ENCODE peak calls at places on chromosome 13, in ten cellular contexts. Y is transverse colon, W is stomach, F is A549, P is sigmoid colon, C is ovary, R is esophagus muscularis mucosa, U is H1, X is SK-N-SH, T is upper lobe of left lung. M is an unnamed sample.
A peak's percentile ranks its signal among the peaks of the same experiment; 100 is the strongest.

GRCh38 chr13:113140677-113141590 is 17.5 kb upstream of the PROZ start:
- DNase-seq in Y (no peak), X (peak; percentile 12), F (no peak), C (no peak), R (no peak), W (peak; percentile 10), P (peak; percentile 53), T (no peak), U (no peak), M (no peak)

GRCh38 chr13:86710013-86710412 is 910.8 kb upstream of the SLITRK6 start:
- DNase-seq in T (no peak), X (no peak), W (no peak), Y (no peak), U (no peak), C (no peak), F (no peak), R (no peak), P (no peak), M (no peak)

GRCh38 chr13:65460136-65460535 is 1770.0 kb downstream of the PCDH9 start:
- DNase-seq in U (no peak), T (no peak), X (no peak), P (no peak), Y (no peak), F (no peak), W (no peak), R (no peak), C (no peak), M (no peak)

GRCh38 chr13:87798536-87798935 is 127.4 kb downstream of the SLITRK5 start:
- DNase-seq in Y (no peak), T (no peak), X (peak; percentile 2), C (no peak), W (no peak), P (no peak), R (no peak), F (no peak), U (no peak), M (no peak)

GRCh38 chr13:35475131-35475959 is 1.1 kb downstream of the MAB21L1 start:
- DNase-seq in X (peak; percentile 32), C (peak; percentile 69), P (peak; percentile 61), Y (peak; percentile 8), U (peak; percentile 71), T (peak; percentile 66), F (no peak), R (no peak), W (peak; percentile 39), M (no peak)

GRCh38 chr13:32824671-32825070 is 191.6 kb upstream of the KL start:
- DNase-seq in W (no peak), X (no peak), T (no peak), U (no peak), P (peak; percentile 72), C (no peak), R (peak; percentile 37), Y (no peak), F (peak; percentile 78), M (no peak)

GRCh38 chr13:33446821-33447481 is 161.4 kb upstream of the STARD13 start:
- DNase-seq in T (no peak), W (peak; percentile 62), P (no peak), U (no peak), F (no peak), C (no peak), X (no peak), Y (no peak), R (no peak), M (no peak)

GRCh38 chr13:27396252-27396846 is 28.1 kb upstream of the GTF3A start:
- DNase-seq in P (no peak), X (no peak), F (no peak), C (no peak), T (no peak), Y (no peak), U (no peak), R (no peak), W (no peak), M (no peak)

GRCh38 chr13:91351123-91351522 is 3.6 kb downstream of the MIR17HG start:
- DNase-seq in R (no peak), F (no peak), T (no peak), U (no peak), P (no peak), Y (no peak), C (no peak), W (no peak), X (no peak), M (no peak)

GRCh38 chr13:91347996-91348905 is 764 bp downstream of the MIR17HG start:
- DNase-seq in F (peak; percentile 18), Y (peak; percentile 56), X (no peak), U (no peak), P (peak; percentile 74), T (peak; percentile 94), W (peak; percentile 53), R (no peak), C (peak; percentile 62), M (peak; percentile 72)

GRCh38 chr13:91351980-91352379 is 4.5 kb downstream of the MIR17HG start:
- DNase-seq in X (no peak), R (no peak), F (no peak), W (no peak), C (no peak), U (no peak), P (no peak), T (no peak), Y (no peak), M (no peak)

GRCh38 chr13:91348906-91349435 is 1.5 kb downstream of the MIR17HG start:
- DNase-seq in C (peak; percentile 95), R (peak; percentile 97), P (peak; percentile 92), F (peak; percentile 84), W (peak; percentile 95), Y (peak; percentile 94), T (peak; percentile 98), U (peak; percentile 95), X (peak; percentile 92), M (peak; percentile 95)

DNA sequence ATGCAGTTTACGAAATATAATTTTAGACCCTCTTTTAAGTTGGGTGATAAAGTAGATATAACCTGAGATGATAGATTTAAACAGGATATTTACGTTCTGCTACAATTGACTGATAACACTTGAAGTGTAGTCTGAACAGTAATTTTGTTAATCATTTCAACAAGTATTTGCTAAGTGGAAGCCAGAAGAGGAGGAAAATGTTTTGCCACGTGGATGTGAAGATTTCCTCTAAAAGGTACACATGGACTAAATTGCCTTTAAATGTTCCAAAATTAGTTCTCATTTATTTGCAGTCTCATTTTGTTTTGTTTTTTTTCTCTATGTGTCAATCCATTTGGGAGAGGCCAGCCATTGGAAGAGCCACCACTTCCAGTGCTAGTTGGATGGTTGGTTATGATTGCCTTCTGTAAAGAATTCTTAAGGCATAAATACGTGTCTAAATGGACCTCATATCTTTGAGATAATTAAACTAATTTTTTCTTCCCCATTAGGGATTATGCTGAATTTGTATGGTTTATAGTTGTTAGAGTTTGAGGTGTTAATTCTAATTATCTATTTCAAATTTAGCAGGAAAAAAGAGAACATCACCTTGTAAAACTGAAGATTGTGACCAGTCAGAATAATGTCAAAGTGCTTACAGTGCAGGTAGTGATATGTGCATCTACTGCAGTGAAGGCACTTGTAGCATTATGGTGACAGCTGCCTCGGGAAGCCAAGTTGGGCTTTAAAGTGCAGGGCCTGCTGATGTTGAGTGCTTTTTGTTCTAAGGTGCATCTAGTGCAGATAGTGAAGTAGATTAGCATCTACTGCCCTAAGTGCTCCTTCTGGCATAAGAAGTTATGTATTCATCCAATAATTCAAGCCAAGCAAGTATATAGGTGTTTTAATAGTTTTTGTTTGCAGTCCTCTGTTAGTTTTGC is 2.8 kb downstream of the MIR17HG start:
- DNase-seq in X (no peak), Y (no peak), F (no peak), T (no peak), C (no peak), U (no peak), W (no peak), R (no peak), P (no peak), M (no peak)
- H3K4me3 ChIP-seq in X (peak overlapping the region; percentile 87), Y (no peak overlapping the region), F (peak overlapping the region; percentile 97), T (peak overlapping the region; percentile 86), C (no peak overlapping the region), U (peak overlapping the region; percentile 97), W (no peak overlapping the region), R (no peak overlapping the region), P (no peak overlapping the region), M (no peak overlapping the region)

GRCh38 chr13:41565221-41565620 is 107.9 kb downstream of the RGCC start:
- DNase-seq in Y (no peak), F (no peak), T (no peak), P (no peak), X (no peak), U (no peak), R (no peak), C (no peak), W (no peak), M (no peak)
- H3K27ac ChIP-seq in Y (no peak overlapping the region), F (no peak overlapping the region), T (peak overlapping the region; percentile 35), P (no peak overlapping the region), X (no peak overlapping the region), U (no peak overlapping the region), R (no peak overlapping the region), C (no peak overlapping the region), W (no peak overlapping the region), M (no peak overlapping the region)

GRCh38 chr13:23866420-23867026 is 22.7 kb downstream of the MIPEP start:
- DNase-seq in T (no peak), P (no peak), Y (no peak), C (no peak), R (no peak), X (no peak), U (no peak), W (no peak), F (peak; percentile 20), M (no peak)

GRCh38 chr13:23865898-23866297 is 23.3 kb downstream of the MIPEP start:
- DNase-seq in X (no peak), U (no peak), F (no peak), T (no peak), R (no peak), W (no peak), Y (no peak), P (no peak), C (no peak), M (no peak)

GRCh38 chr13:23868521-23868920 is 20.7 kb downstream of the MIPEP start:
- DNase-seq in T (no peak), F (peak; percentile 66), C (no peak), W (no peak), R (no peak), Y (no peak), U (no peak), P (no peak), X (no peak), M (no peak)

GRCh38 chr13:23865065-23865464 is 24.1 kb downstream of the MIPEP start:
- DNase-seq in R (no peak), P (no peak), U (no peak), C (no peak), W (no peak), Y (no peak), F (no peak), X (no peak), T (no peak), M (no peak)

DNA sequence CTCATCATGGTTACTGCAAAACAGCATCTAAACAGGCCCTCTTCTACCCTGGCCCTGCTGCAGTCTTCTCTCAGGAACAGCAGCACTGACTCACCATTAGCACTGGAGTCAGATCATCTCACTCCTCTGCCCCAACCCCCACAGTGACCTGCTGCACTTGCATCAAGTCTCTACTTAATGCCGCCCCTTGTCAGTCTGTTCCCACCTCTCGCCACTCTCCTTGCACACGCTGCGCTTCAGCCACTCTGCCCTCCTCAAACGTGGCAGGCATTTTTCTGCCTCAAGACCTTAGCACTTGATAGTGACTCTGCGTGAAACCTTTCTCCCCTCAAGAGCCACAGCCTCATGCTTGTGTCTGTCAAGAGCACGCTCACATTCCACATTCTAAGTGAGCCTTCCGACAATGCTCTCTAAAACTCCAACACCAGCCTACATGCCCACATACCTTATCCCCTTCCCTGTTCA is 22.1 kb downstream of the MIPEP start:
- DNase-seq in C (no peak), F (peak; percentile 17), U (no peak), T (no peak), Y (no peak), X (no peak), R (no peak), P (no peak), W (no peak), M (no peak)
- TF ChIP-seq EP300 in C (no peak), F (no peak), U (no peak), T (no peak), Y (no peak), X (no peak), R (no peak), P (no peak), W (no peak), M (no peak)

DNA sequence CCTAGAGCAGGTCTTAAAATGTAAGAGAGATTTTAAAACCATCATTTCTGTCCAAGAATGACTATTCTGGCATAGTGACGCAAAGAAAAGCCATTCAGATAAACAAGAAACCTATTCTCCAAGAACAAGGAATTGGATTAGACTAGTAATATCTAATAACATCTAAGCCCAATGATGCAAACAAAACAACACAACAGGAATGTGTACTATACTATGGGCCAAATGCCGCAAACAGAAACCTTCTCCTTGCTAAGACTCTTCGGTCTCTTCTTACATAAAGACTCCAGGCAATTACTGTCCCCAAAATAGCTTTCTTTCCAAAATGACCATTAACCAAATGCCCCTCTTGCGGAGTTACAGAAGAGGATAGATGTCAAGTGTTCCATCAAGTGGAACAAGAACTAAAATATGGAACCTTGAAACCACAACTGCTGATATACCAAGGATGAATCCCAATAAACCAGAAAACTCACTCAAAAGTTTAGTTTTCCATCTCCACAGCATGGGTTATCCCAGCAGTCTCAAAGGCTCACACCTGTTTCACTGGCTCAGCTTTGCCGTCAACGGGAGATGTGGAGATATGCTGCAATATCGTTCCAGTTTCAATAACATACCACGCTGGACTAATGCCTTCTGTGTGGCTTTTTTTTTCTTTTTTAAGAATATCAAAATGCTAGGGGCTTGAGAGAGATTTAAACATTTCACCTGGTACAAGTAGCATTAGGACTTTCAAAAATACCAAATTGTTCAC is 76.2 kb downstream of the FOXO1 start:
- DNase-seq in T (no peak), F (no peak), W (no peak), U (no peak), X (no peak), R (peak; percentile 4), Y (no peak), C (no peak), P (no peak), M (no peak)
- H3K4me3 ChIP-seq in T (no peak overlapping the region), F (no peak overlapping the region), W (no peak overlapping the region), U (no peak overlapping the region), X (no peak overlapping the region), R (no peak overlapping the region), Y (no peak overlapping the region), C (no peak overlapping the region), P (no peak overlapping the region), M (no peak overlapping the region)

M was measured in suprapubic skin.